ENCODE peak calls at places on chromosome 9, in eight cellular contexts. X is HepG2, J is PC-3, R is breast epithelium, K is GM23338, N is adrenal gland, H is A549, V is IMR-90. U is an unnamed sample.

GRCh38 chr9:91433180-91433579 is 9.5 kb upstream of the NFIL3 start:
- DNase-seq in V (peak), R (no peak), H (peak), J (peak), K (no peak), N (peak), X (peak), U (peak)

GRCh38 chr9:137784046-137784445 is 93.5 kb upstream of the CACNA1B start:
- DNase-seq in H (peak), X (no peak), V (no peak), N (peak), R (no peak), J (no peak), K (peak), U (no peak)

GRCh38 chr9:6355728-6356127 is 27.6 kb downstream of the TPD52L3 start:
- DNase-seq in J (peak), N (no peak), H (no peak), K (no peak), X (no peak), V (peak), R (no peak), U (no peak)

GRCh38 chr9:84501587-84501986 is 161.0 kb upstream of the SLC28A3 start:
- DNase-seq in X (no peak), V (no peak), R (no peak), H (no peak), K (no peak), J (no peak), N (no peak), U (no peak)

GRCh38 chr9:17134843-17135577 is at the start of gene CNTLN:
- DNase-seq in V (peak), K (peak), X (peak), H (peak), J (peak), N (peak), R (peak), U (peak)

GRCh38 chr9:109453210-109453842 is 44.8 kb downstream of the PTPN3 start:
- DNase-seq in X (no peak), R (no peak), H (peak), V (peak), N (peak), K (no peak), J (peak), U (peak)

GRCh38 chr9:112439825-112440224 is 46.8 kb upstream of the KIAA1958 start:
- DNase-seq in V (no peak), H (no peak), N (no peak), X (no peak), K (no peak), R (no peak), J (no peak), U (no peak)

GRCh38 chr9:32456564-32456963 is 69.4 kb downstream of the RIGI start:
- DNase-seq in V (no peak), X (peak), K (no peak), J (no peak), N (no peak), H (no peak), R (no peak), U (no peak)

GRCh38 chr9:135704366-135704947 is 2.5 kb downstream of the KCNT1 start:
- DNase-seq in H (no peak), R (no peak), V (no peak), X (no peak), J (no peak), N (no peak), K (no peak), U (no peak)

GRCh38 chr9:122723690-122724089 is at the start of gene OR1L4:
- DNase-seq in X (no peak), R (no peak), N (no peak), H (no peak), J (no peak), K (no peak), V (no peak), U (no peak)

GRCh38 chr9:91024841-91025240 is 223.2 kb downstream of the SYK start:
- DNase-seq in K (no peak), N (no peak), J (no peak), X (no peak), H (no peak), R (no peak), V (no peak), U (no peak)

GRCh38 chr9:124415852-124416484 is 726 bp upstream of the PSMB7 start:
- DNase-seq in X (no peak), R (no peak), N (no peak), H (no peak), V (no peak), K (peak), J (no peak), U (no peak)

GRCh38 chr9:28620661-28621060 is 1047.4 kb upstream of the C9orf72 start:
- DNase-seq in V (no peak), K (no peak), H (no peak), X (no peak), R (no peak), N (no peak), J (no peak), U (no peak)

GRCh38 chr9:93365427-93366118 is 85.9 kb upstream of the FAM120A start:
- DNase-seq in N (no peak), X (no peak), V (no peak), K (peak), R (no peak), H (no peak), J (no peak), U (no peak)

GRCh38 chr9:132507670-132508469 is 74.5 kb upstream of the BARHL1 start:
- DNase-seq in K (peak), N (peak), J (peak), V (peak), X (peak), R (peak), H (peak), U (no peak)

GRCh38 chr9:16689352-16689938 is 181.0 kb downstream of the BNC2 start:
- DNase-seq in J (peak), H (peak), N (peak), R (no peak), K (no peak), X (no peak), V (peak), U (no peak)

GRCh38 chr9:33230756-33231691 is 8.9 kb upstream of the SPINK4 start:
- DNase-seq in R (no peak), H (no peak), X (no peak), J (peak), V (no peak), N (no peak), K (no peak), U (peak)

GRCh38 chr9:131728961-131729360 is 10.9 kb downstream of the RAPGEF1 start:
- DNase-seq in H (no peak), J (no peak), R (no peak), X (no peak), N (no peak), K (no peak), V (no peak), U (no peak)

GRCh38 chr9:129990269-129991005 is 52.6 kb downstream of the FNBP1 start:
- DNase-seq in V (no peak), H (no peak), J (no peak), K (no peak), X (no peak), R (no peak), N (no peak), U (no peak)

GRCh38 chr9:93505518-93506123 is 52.2 kb upstream of the FAM120AOS start:
- DNase-seq in N (no peak), K (no peak), H (no peak), R (no peak), X (no peak), V (no peak), J (no peak), U (no peak)

GRCh38 chr9:131475956-131476776 is 26.6 kb upstream of the POMT1 start:
- DNase-seq in K (peak), V (no peak), J (no peak), N (no peak), X (no peak), H (no peak), R (no peak), U (no peak)

GRCh38 chr9:97528529-97529230 is 27.2 kb downstream of the TMOD1 start:
- DNase-seq in K (peak), R (no peak), X (no peak), J (peak), H (no peak), V (no peak), N (no peak), U (peak)

GRCh38 chr9:100027543-100027942 is 71.3 kb downstream of the ERP44 start:
- DNase-seq in K (no peak), H (no peak), R (no peak), J (no peak), V (no peak), N (no peak), X (no peak), U (no peak)

GRCh38 chr9:111179577-111179976 is 141.3 kb upstream of the LPAR1 start:
- DNase-seq in N (peak), R (no peak), V (no peak), H (no peak), J (no peak), X (no peak), K (no peak), U (no peak)

GRCh38 chr9:127942152-127943010 is 4.7 kb upstream of the DPM2 start:
- DNase-seq in K (peak), H (peak), J (peak), X (peak), N (peak), R (no peak), V (peak), U (no peak)

GRCh38 chr9:98994226-98995058 is 50.7 kb downstream of the COL15A1 start:
- DNase-seq in R (no peak), V (no peak), N (no peak), J (no peak), K (no peak), X (no peak), H (peak), U (no peak)
- H3K27ac ChIP-seq in R (no peak), V (no peak), N (no peak), J (no peak), K (no peak), X (no peak), H (peak), U (no peak)

GRCh38 chr9:69252436-69252835 is 72.6 kb upstream of the ENTREP1 start:
- DNase-seq in V (no peak), X (no peak), H (no peak), N (no peak), J (no peak), R (no peak), K (no peak), U (no peak)

GRCh38 chr9:69255591-69255990 is 69.4 kb upstream of the ENTREP1 start:
- DNase-seq in N (no peak), J (no peak), R (no peak), K (no peak), V (no peak), H (no peak), X (no peak), U (no peak)

GRCh38 chr9:69250681-69251080 is 74.3 kb upstream of the ENTREP1 start:
- DNase-seq in K (no peak), N (no peak), H (no peak), R (no peak), X (no peak), V (no peak), J (no peak), U (no peak)

GRCh38 chr9:69254223-69254622 is 70.8 kb upstream of the ENTREP1 start:
- DNase-seq in N (no peak), H (no peak), K (no peak), R (no peak), X (no peak), V (no peak), J (no peak), U (no peak)

GRCh38 chr9:69253057-69253456 is 72.0 kb upstream of the ENTREP1 start:
- DNase-seq in R (no peak), V (peak), J (no peak), H (no peak), K (no peak), X (no peak), N (no peak), U (no peak)
- H3K27ac ChIP-seq in R (peak), V (no peak), J (no peak), H (no peak), K (no peak), X (no peak), N (no peak), U (no peak)

GRCh38 chr9:116812231-116813028 is 125.3 kb downstream of the TRIM32 start:
- DNase-seq in J (no peak), N (no peak), K (no peak), H (no peak), X (no peak), V (peak), R (no peak), U (no peak)
- H3K27ac ChIP-seq in J (no peak), N (no peak), K (no peak), H (no peak), X (no peak), V (no peak), R (no peak), U (no peak)

GRCh38 chr9:115254781-115255180 is 136.8 kb upstream of the TNC start:
- DNase-seq in X (no peak), R (no peak), J (no peak), N (no peak), K (no peak), H (no peak), V (peak), U (no peak)
- H3K27ac ChIP-seq in X (no peak), R (no peak), J (no peak), N (no peak), K (no peak), H (no peak), V (no peak), U (no peak)

GRCh38 chr9:37486616-37487544 is 1.1 kb downstream of the POLR1E start:
- DNase-seq in R (no peak), K (no peak), X (no peak), V (peak), H (no peak), N (peak), J (peak), U (no peak)
- H3K27ac ChIP-seq in R (peak), K (no peak), X (peak), V (peak), H (peak), N (peak), J (peak), U (no peak)

GRCh38 chr9:26946753-26947727 is at the start of gene PLAA:
- DNase-seq in H (peak), J (peak), R (peak), X (peak), N (peak), K (peak), V (peak), U (peak)

GRCh38 chr9:26940779-26941178 is 6.3 kb downstream of the PLAA start:
- DNase-seq in R (no peak), X (no peak), H (no peak), V (no peak), N (no peak), K (no peak), J (no peak), U (no peak)

GRCh38 chr9:26949604-26950003 is 2.6 kb upstream of the PLAA start:
- DNase-seq in J (peak), V (peak), H (peak), N (no peak), K (no peak), R (no peak), X (no peak), U (no peak)

GRCh38 chr9:26947736-26948135 is 694 bp upstream of the PLAA start:
- DNase-seq in H (no peak), J (no peak), R (no peak), X (no peak), K (peak), N (no peak), V (no peak), U (no peak)

DNA sequence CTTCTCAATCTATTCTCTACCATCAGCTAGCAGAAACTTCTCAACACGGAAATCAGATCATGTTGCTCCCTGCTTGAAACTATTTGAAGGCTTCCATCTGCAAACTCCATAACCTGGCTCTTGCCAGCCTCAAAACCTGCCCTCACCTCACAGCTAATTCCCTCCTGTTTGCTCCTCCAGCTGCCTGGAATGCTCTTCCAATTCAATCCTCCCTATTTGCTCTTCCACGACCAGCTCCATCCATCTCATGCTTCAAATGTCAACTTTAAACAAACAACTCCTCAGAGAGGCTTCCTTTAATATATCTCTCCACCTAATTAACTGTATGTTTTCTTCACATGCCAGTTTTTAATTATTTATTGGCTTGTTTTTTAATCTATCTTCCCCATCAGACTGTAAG is 1.5 kb downstream of the PLAA start:
- DNase-seq in R (no peak), N (no peak), X (no peak), H (no peak), J (no peak), K (peak), V (no peak), U (no peak)
- H3K27ac ChIP-seq in R (no peak), N (no peak), X (no peak), H (peak), J (no peak), K (no peak), V (peak), U (peak)

U was measured in PC-9.